ENCODE peak calls at places on chromosome 9, in seven cellular contexts. One of them, this sample, is unnamed.

GRCh38 chr9:132756214-132756799 is 86.0 kb downstream of the GTF3C4 start:
- DNase-seq in endodermal cell: peak; percentile 44
- DNase-seq in occipital lobe: no peak
- DNase-seq in stimulated activated CD8-positive, alpha-beta memory T cell treated with anti-CD3 and anti-CD28 coated beads, Interleukin-4, amount 100 ng/mL, for 4 hours: no peak
- DNase-seq in iPS DF 19.7: no peak
- DNase-seq in tibial nerve: no peak
- DNase-seq in stimulated activated effector memory CD8-positive, alpha-beta T cell treated with anti-CD3 and anti-CD28 coated beads, Interleukin-12 subunit alpha, Interleukin-12 subunit beta, amount 100 ng/mL, for 72 hours: no peak
- DNase-seq in this sample: no peak

GRCh38 chr9:130741024-130741305 is 47.4 kb downstream of the EXOSC2 start:
- DNase-seq in stimulated activated CD8-positive, alpha-beta memory T cell treated with anti-CD3 and anti-CD28 coated beads, Interleukin-4, amount 100 ng/mL, for 4 hours: no peak
- DNase-seq in occipital lobe: no peak
- DNase-seq in iPS DF 19.7: no peak
- DNase-seq in stimulated activated effector memory CD8-positive, alpha-beta T cell treated with anti-CD3 and anti-CD28 coated beads, Interleukin-12 subunit alpha, Interleukin-12 subunit beta, amount 100 ng/mL, for 72 hours: no peak
- DNase-seq in tibial nerve: no peak
- DNase-seq in endodermal cell: no peak
- DNase-seq in this sample: no peak

GRCh38 chr9:5874048-5874447 is 16.6 kb upstream of the MLANA start:
- DNase-seq in iPS DF 19.7: no peak
- DNase-seq in occipital lobe: no peak
- DNase-seq in stimulated activated effector memory CD8-positive, alpha-beta T cell treated with anti-CD3 and anti-CD28 coated beads, Interleukin-12 subunit alpha, Interleukin-12 subunit beta, amount 100 ng/mL, for 72 hours: no peak
- DNase-seq in stimulated activated CD8-positive, alpha-beta memory T cell treated with anti-CD3 and anti-CD28 coated beads, Interleukin-4, amount 100 ng/mL, for 4 hours: no peak
- DNase-seq in endodermal cell: no peak
- DNase-seq in tibial nerve: no peak
- DNase-seq in this sample: no peak

GRCh38 chr9:19643875-19644274 is 145.0 kb downstream of the SLC24A2 start:
- DNase-seq in occipital lobe: no peak
- DNase-seq in stimulated activated effector memory CD8-positive, alpha-beta T cell treated with anti-CD3 and anti-CD28 coated beads, Interleukin-12 subunit alpha, Interleukin-12 subunit beta, amount 100 ng/mL, for 72 hours: no peak
- DNase-seq in tibial nerve: no peak
- DNase-seq in endodermal cell: no peak
- DNase-seq in iPS DF 19.7: no peak
- DNase-seq in stimulated activated CD8-positive, alpha-beta memory T cell treated with anti-CD3 and anti-CD28 coated beads, Interleukin-4, amount 100 ng/mL, for 4 hours: no peak
- DNase-seq in this sample: no peak

GRCh38 chr9:85743290-85744128 is 1.8 kb upstream of the AGTPBP1 start:
- DNase-seq in endodermal cell: peak; percentile 72
- DNase-seq in stimulated activated CD8-positive, alpha-beta memory T cell treated with anti-CD3 and anti-CD28 coated beads, Interleukin-4, amount 100 ng/mL, for 4 hours: no peak
- DNase-seq in tibial nerve: no peak
- DNase-seq in occipital lobe: no peak
- DNase-seq in stimulated activated effector memory CD8-positive, alpha-beta T cell treated with anti-CD3 and anti-CD28 coated beads, Interleukin-12 subunit alpha, Interleukin-12 subunit beta, amount 100 ng/mL, for 72 hours: no peak
- DNase-seq in iPS DF 19.7: no peak
- DNase-seq in this sample: peak; percentile 46

GRCh38 chr9:136521541-136521940 is 24.3 kb downstream of the NOTCH1 start:
- DNase-seq in endodermal cell: no peak
- DNase-seq in occipital lobe: no peak
- DNase-seq in stimulated activated effector memory CD8-positive, alpha-beta T cell treated with anti-CD3 and anti-CD28 coated beads, Interleukin-12 subunit alpha, Interleukin-12 subunit beta, amount 100 ng/mL, for 72 hours: no peak
- DNase-seq in iPS DF 19.7: no peak
- DNase-seq in tibial nerve: no peak
- DNase-seq in stimulated activated CD8-positive, alpha-beta memory T cell treated with anti-CD3 and anti-CD28 coated beads, Interleukin-4, amount 100 ng/mL, for 4 hours: no peak
- DNase-seq in this sample: no peak

GRCh38 chr9:100739666-100740065 is 161.8 kb downstream of the CAVIN4 start:
- DNase-seq in iPS DF 19.7: peak; percentile 12
- DNase-seq in endodermal cell: peak; percentile 67
- DNase-seq in stimulated activated CD8-positive, alpha-beta memory T cell treated with anti-CD3 and anti-CD28 coated beads, Interleukin-4, amount 100 ng/mL, for 4 hours: no peak
- DNase-seq in stimulated activated effector memory CD8-positive, alpha-beta T cell treated with anti-CD3 and anti-CD28 coated beads, Interleukin-12 subunit alpha, Interleukin-12 subunit beta, amount 100 ng/mL, for 72 hours: no peak
- DNase-seq in tibial nerve: no peak
- DNase-seq in occipital lobe: no peak
- DNase-seq in this sample: no peak

GRCh38 chr9:4905135-4905490 is 80.0 kb upstream of the JAK2 start:
- DNase-seq in tibial nerve: no peak
- DNase-seq in stimulated activated effector memory CD8-positive, alpha-beta T cell treated with anti-CD3 and anti-CD28 coated beads, Interleukin-12 subunit alpha, Interleukin-12 subunit beta, amount 100 ng/mL, for 72 hours: no peak
- DNase-seq in endodermal cell: no peak
- DNase-seq in iPS DF 19.7: no peak
- DNase-seq in stimulated activated CD8-positive, alpha-beta memory T cell treated with anti-CD3 and anti-CD28 coated beads, Interleukin-4, amount 100 ng/mL, for 4 hours: no peak
- DNase-seq in occipital lobe: no peak
- DNase-seq in this sample: no peak

GRCh38 chr9:93124793-93125192 is 9.3 kb downstream of the NINJ1 start:
- DNase-seq in tibial nerve: peak; percentile 7
- DNase-seq in iPS DF 19.7: no peak
- DNase-seq in stimulated activated CD8-positive, alpha-beta memory T cell treated with anti-CD3 and anti-CD28 coated beads, Interleukin-4, amount 100 ng/mL, for 4 hours: no peak
- DNase-seq in endodermal cell: peak; percentile 30
- DNase-seq in stimulated activated effector memory CD8-positive, alpha-beta T cell treated with anti-CD3 and anti-CD28 coated beads, Interleukin-12 subunit alpha, Interleukin-12 subunit beta, amount 100 ng/mL, for 72 hours: no peak
- DNase-seq in occipital lobe: no peak
- DNase-seq in this sample: peak; percentile 84

GRCh38 chr9:19940808-19941207 is 152.0 kb upstream of the SLC24A2 start:
- DNase-seq in stimulated activated effector memory CD8-positive, alpha-beta T cell treated with anti-CD3 and anti-CD28 coated beads, Interleukin-12 subunit alpha, Interleukin-12 subunit beta, amount 100 ng/mL, for 72 hours: no peak
- DNase-seq in tibial nerve: no peak
- DNase-seq in occipital lobe: no peak
- DNase-seq in iPS DF 19.7: no peak
- DNase-seq in endodermal cell: no peak
- DNase-seq in stimulated activated CD8-positive, alpha-beta memory T cell treated with anti-CD3 and anti-CD28 coated beads, Interleukin-4, amount 100 ng/mL, for 4 hours: no peak
- DNase-seq in this sample: no peak

GRCh38 chr9:14347408-14348224 is 33.7 kb upstream of the NFIB start:
- DNase-seq in occipital lobe: no peak
- DNase-seq in stimulated activated CD8-positive, alpha-beta memory T cell treated with anti-CD3 and anti-CD28 coated beads, Interleukin-4, amount 100 ng/mL, for 4 hours: no peak
- DNase-seq in tibial nerve: no peak
- DNase-seq in endodermal cell: peak; percentile 88
- DNase-seq in iPS DF 19.7: no peak
- DNase-seq in stimulated activated effector memory CD8-positive, alpha-beta T cell treated with anti-CD3 and anti-CD28 coated beads, Interleukin-12 subunit alpha, Interleukin-12 subunit beta, amount 100 ng/mL, for 72 hours: no peak
- DNase-seq in this sample: no peak

GRCh38 chr9:122336189-122336588 is 34.6 kb upstream of the PTGS1 start:
- DNase-seq in stimulated activated CD8-positive, alpha-beta memory T cell treated with anti-CD3 and anti-CD28 coated beads, Interleukin-4, amount 100 ng/mL, for 4 hours: no peak
- DNase-seq in endodermal cell: no peak
- DNase-seq in occipital lobe: no peak
- DNase-seq in iPS DF 19.7: no peak
- DNase-seq in stimulated activated effector memory CD8-positive, alpha-beta T cell treated with anti-CD3 and anti-CD28 coated beads, Interleukin-12 subunit alpha, Interleukin-12 subunit beta, amount 100 ng/mL, for 72 hours: no peak
- DNase-seq in tibial nerve: no peak
- DNase-seq in this sample: no peak

GRCh38 chr9:95815961-95816360 is 59.5 kb upstream of the ERCC6L2 start:
- DNase-seq in occipital lobe: no peak
- DNase-seq in stimulated activated CD8-positive, alpha-beta memory T cell treated with anti-CD3 and anti-CD28 coated beads, Interleukin-4, amount 100 ng/mL, for 4 hours: no peak
- DNase-seq in endodermal cell: no peak
- DNase-seq in tibial nerve: no peak
- DNase-seq in stimulated activated effector memory CD8-positive, alpha-beta T cell treated with anti-CD3 and anti-CD28 coated beads, Interleukin-12 subunit alpha, Interleukin-12 subunit beta, amount 100 ng/mL, for 72 hours: no peak
- DNase-seq in iPS DF 19.7: no peak
- DNase-seq in this sample: no peak

GRCh38 chr9:72680593-72681317 is 159.3 kb downstream of the TMC1 start:
- DNase-seq in stimulated activated effector memory CD8-positive, alpha-beta T cell treated with anti-CD3 and anti-CD28 coated beads, Interleukin-12 subunit alpha, Interleukin-12 subunit beta, amount 100 ng/mL, for 72 hours: no peak
- DNase-seq in endodermal cell: peak; percentile 88
- DNase-seq in iPS DF 19.7: peak; percentile 82
- DNase-seq in occipital lobe: no peak
- DNase-seq in tibial nerve: no peak
- DNase-seq in stimulated activated CD8-positive, alpha-beta memory T cell treated with anti-CD3 and anti-CD28 coated beads, Interleukin-4, amount 100 ng/mL, for 4 hours: no peak
- DNase-seq in this sample: no peak

GRCh38 chr9:17509698-17510097 is 69.2 kb upstream of the SH3GL2 start:
- DNase-seq in occipital lobe: no peak
- DNase-seq in tibial nerve: no peak
- DNase-seq in iPS DF 19.7: no peak
- DNase-seq in endodermal cell: no peak
- DNase-seq in stimulated activated CD8-positive, alpha-beta memory T cell treated with anti-CD3 and anti-CD28 coated beads, Interleukin-4, amount 100 ng/mL, for 4 hours: no peak
- DNase-seq in stimulated activated effector memory CD8-positive, alpha-beta T cell treated with anti-CD3 and anti-CD28 coated beads, Interleukin-12 subunit alpha, Interleukin-12 subunit beta, amount 100 ng/mL, for 72 hours: no peak
- DNase-seq in this sample: no peak

GRCh38 chr9:69976165-69976564 is 67.5 kb upstream of the MAMDC2 start:
- DNase-seq in stimulated activated effector memory CD8-positive, alpha-beta T cell treated with anti-CD3 and anti-CD28 coated beads, Interleukin-12 subunit alpha, Interleukin-12 subunit beta, amount 100 ng/mL, for 72 hours: no peak
- DNase-seq in stimulated activated CD8-positive, alpha-beta memory T cell treated with anti-CD3 and anti-CD28 coated beads, Interleukin-4, amount 100 ng/mL, for 4 hours: no peak
- DNase-seq in iPS DF 19.7: no peak
- DNase-seq in occipital lobe: no peak
- DNase-seq in endodermal cell: no peak
- DNase-seq in tibial nerve: no peak
- DNase-seq in this sample: no peak

GRCh38 chr9:96087669-96088299 is 212.3 kb downstream of the ERCC6L2 start:
- DNase-seq in stimulated activated CD8-positive, alpha-beta memory T cell treated with anti-CD3 and anti-CD28 coated beads, Interleukin-4, amount 100 ng/mL, for 4 hours: no peak
- DNase-seq in stimulated activated effector memory CD8-positive, alpha-beta T cell treated with anti-CD3 and anti-CD28 coated beads, Interleukin-12 subunit alpha, Interleukin-12 subunit beta, amount 100 ng/mL, for 72 hours: no peak
- DNase-seq in iPS DF 19.7: peak; percentile 28
- DNase-seq in tibial nerve: no peak
- DNase-seq in occipital lobe: no peak
- DNase-seq in endodermal cell: peak; percentile 89
- DNase-seq in this sample: no peak

GRCh38 chr9:91949293-91949945 is 609 bp downstream of the ROR2 start:
- DNase-seq in iPS DF 19.7: no peak
- DNase-seq in occipital lobe: no peak
- DNase-seq in stimulated activated CD8-positive, alpha-beta memory T cell treated with anti-CD3 and anti-CD28 coated beads, Interleukin-4, amount 100 ng/mL, for 4 hours: no peak
- DNase-seq in endodermal cell: peak; percentile 77
- DNase-seq in tibial nerve: no peak
- DNase-seq in stimulated activated effector memory CD8-positive, alpha-beta T cell treated with anti-CD3 and anti-CD28 coated beads, Interleukin-12 subunit alpha, Interleukin-12 subunit beta, amount 100 ng/mL, for 72 hours: no peak
- DNase-seq in this sample: no peak